ENCODE peak calls at places on chromosomes 5 and 9, in ten cellular contexts. R is thoracic aorta; Z is mammary epithelial cell; K is WERI-Rb-1; N is upper lobe of right lung; F is breast epithelium; P is RWPE2; G is neural progenitor cell; I is endothelial cell of umbilical vein; L is CD8-positive, alpha-beta memory T cell. D is an unnamed sample. For H3K36me3, the result is how much of the 10 kb centered on the place peaks cover.

GRCh38 chr9:31272456-31273295 is 1111.8 kb upstream of the ACO1 start:
- DNase-seq in K (no peak), R (no peak), G (no peak), N (no peak), F (no peak), Z (peak), P (no peak), L (no peak), I (no peak), D (peak)

GRCh38 chr5:135724475-135725065 is 109.9 kb upstream of the SLC25A48 start:
- DNase-seq in P (no peak), F (no peak), G (no peak), R (no peak), K (no peak), I (no peak), N (no peak), L (no peak), Z (no peak), D (no peak)

GRCh38 chr5:96885518-96886338 is 9.4 kb downstream of the ERAP2 start:
- DNase-seq in N (no peak), L (peak), K (no peak), P (no peak), R (no peak), F (no peak), I (no peak), G (no peak), Z (no peak), D (peak)

GRCh38 chr9:136526625-136527066 is 19.2 kb downstream of the NOTCH1 start:
- DNase-seq in P (no peak), I (no peak), R (no peak), L (no peak), K (peak), Z (no peak), G (peak), F (no peak), N (no peak), D (no peak)

GRCh38 chr5:115265220-115265619 is 2.5 kb upstream of the PGGT1B start:
- DNase-seq in R (no peak), F (no peak), N (no peak), G (no peak), Z (no peak), I (no peak), K (no peak), L (no peak), P (peak), D (no peak)

GRCh38 chr9:22921742-22922141 is 475.1 kb downstream of the DMRTA1 start:
- DNase-seq in P (no peak), G (no peak), Z (no peak), F (no peak), L (no peak), I (no peak), K (no peak), R (no peak), N (no peak), D (no peak)

GRCh38 chr5:178288373-178289368 is 56.1 kb upstream of the PHYKPL start:
- DNase-seq in N (no peak), F (no peak), P (peak), R (no peak), K (peak), L (no peak), I (no peak), G (peak), Z (peak), D (no peak)

GRCh38 chr9:132078369-132079356 is 1.0 kb downstream of the MED27 start:
- DNase-seq in L (peak), R (peak), Z (peak), K (no peak), I (peak), N (no peak), F (no peak), P (no peak), G (no peak), D (peak)

GRCh38 chr5:146048994-146049703 is 56.2 kb downstream of the PLAC8L1 start:
- DNase-seq in P (no peak), G (peak), Z (peak), L (no peak), R (no peak), I (peak), F (no peak), N (no peak), K (peak), D (peak)

GRCh38 chr5:119293202-119293829 is 62.5 kb upstream of the TNFAIP8 start:
- DNase-seq in G (no peak), L (no peak), K (no peak), I (no peak), P (no peak), F (no peak), N (no peak), Z (no peak), R (no peak), D (no peak)

GRCh38 chr9:99143661-99144060 is 38.7 kb downstream of the TGFBR1 start:
- DNase-seq in G (no peak), F (no peak), I (no peak), N (no peak), R (no peak), P (no peak), L (no peak), K (no peak), Z (peak), D (no peak)

GRCh38 chr9:130759738-130760137 is 66.2 kb downstream of the EXOSC2 start:
- DNase-seq in R (no peak), N (no peak), F (no peak), L (no peak), K (no peak), P (no peak), Z (no peak), I (no peak), G (no peak), D (no peak)

GRCh38 chr5:78518365-78519197 is 130.0 kb downstream of the LHFPL2 start:
- DNase-seq in I (peak), N (no peak), Z (peak), K (no peak), G (no peak), R (peak), F (no peak), L (no peak), P (no peak), D (peak)

GRCh38 chr9:29212590-29213373 is 1639.5 kb upstream of the C9orf72 start:
- DNase-seq in R (no peak), F (no peak), K (peak), G (peak), P (no peak), L (no peak), I (no peak), Z (peak), N (peak), D (no peak)

GRCh38 chr9:16421534-16421933 is 448.9 kb downstream of the BNC2 start:
- DNase-seq in P (no peak), R (no peak), I (no peak), L (no peak), Z (no peak), G (no peak), F (no peak), N (no peak), K (no peak), D (no peak)

GRCh38 chr5:33316773-33317172 is 124.0 kb upstream of the TARS1 start:
- DNase-seq in Z (peak), G (no peak), L (no peak), N (no peak), R (no peak), K (no peak), P (no peak), I (peak), F (no peak), D (no peak)

GRCh38 chr9:127501821-127502343 is 50.6 kb downstream of the LRSAM1 start:
- DNase-seq in Z (no peak), N (no peak), F (no peak), R (no peak), L (no peak), I (no peak), P (no peak), G (no peak), K (no peak), D (no peak)

GRCh38 chr9:127498298-127498697 is 47.0 kb downstream of the LRSAM1 start:
- DNase-seq in R (no peak), K (no peak), N (no peak), F (no peak), I (peak), P (no peak), Z (no peak), L (no peak), G (no peak), D (no peak)

GRCh38 chr9:127500399-127500798 is 49.1 kb downstream of the LRSAM1 start:
- DNase-seq in I (no peak), R (no peak), G (no peak), F (no peak), K (peak), L (no peak), N (no peak), Z (no peak), P (no peak), D (no peak)

GRCh38 chr9:127502706-127503378 is 51.5 kb downstream of the LRSAM1 start:
- DNase-seq in N (peak), I (no peak), K (no peak), F (no peak), L (no peak), Z (no peak), G (no peak), R (no peak), P (no peak), D (no peak)

DNA sequence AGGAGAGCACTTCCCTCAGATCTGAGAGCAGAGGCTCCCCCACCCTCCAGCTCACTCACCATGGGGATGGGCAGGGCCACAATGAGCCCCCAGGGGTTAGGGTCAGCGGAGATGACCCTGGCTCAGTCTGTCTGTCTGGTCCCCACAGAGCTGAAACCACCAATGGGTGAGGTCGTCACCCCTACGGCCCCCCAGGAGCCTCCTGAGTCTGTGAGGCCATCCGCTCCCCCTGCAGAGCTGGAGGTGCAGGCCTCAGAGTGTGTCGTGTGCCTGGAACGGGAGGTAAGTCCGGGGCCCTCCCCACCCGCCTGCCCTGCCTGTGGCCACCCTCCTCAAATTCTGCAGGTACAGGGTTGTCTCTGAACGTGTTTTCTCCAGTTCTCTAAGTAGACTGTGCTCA is 49.6 kb downstream of the LRSAM1 start:
- DNase-seq in Z (no peak), P (no peak), K (no peak), L (no peak), I (no peak), N (peak), F (no peak), R (no peak), G (no peak), D (no peak)
- H3K36me3 ChIP-seq in Z (under half), P (half or more), K (under half), L (under half), I (under half), N (half or more), F (under half), R (under half), G (under half), D (under half)

DNA sequence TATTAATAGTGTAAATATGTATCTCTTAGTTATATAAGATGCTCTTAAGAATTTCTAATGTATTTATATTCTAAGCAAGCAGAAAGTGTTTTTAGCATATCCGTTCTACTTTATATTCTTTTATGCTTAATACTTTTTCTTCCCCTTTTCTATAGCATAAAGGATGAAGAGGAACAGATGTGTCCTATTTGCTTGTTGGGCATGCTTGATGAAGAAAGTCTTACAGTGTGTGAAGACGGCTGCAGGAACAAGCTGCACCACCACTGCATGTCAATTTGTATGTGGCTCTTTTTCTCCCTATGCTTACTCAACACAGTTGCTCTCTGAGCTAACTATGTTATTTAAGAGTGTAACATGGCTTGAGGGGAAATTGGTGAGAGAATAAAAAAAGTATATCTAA is 37.6 kb upstream of the SETD9 start:
- DNase-seq in L (no peak), N (no peak), Z (no peak), F (no peak), K (no peak), G (no peak), P (no peak), R (no peak), I (no peak), D (no peak)
- H3K36me3 ChIP-seq in L (under half), N (half or more), Z (under half), F (under half), K (half or more), G (under half), P (half or more), R (under half), I (under half), D (under half)

GRCh38 chr5:168489059-168489458 is 2.8 kb downstream of the RARS1 start:
- DNase-seq in P (no peak), G (no peak), N (no peak), R (no peak), Z (no peak), L (no peak), K (no peak), F (no peak), I (no peak), D (no peak)

DNA sequence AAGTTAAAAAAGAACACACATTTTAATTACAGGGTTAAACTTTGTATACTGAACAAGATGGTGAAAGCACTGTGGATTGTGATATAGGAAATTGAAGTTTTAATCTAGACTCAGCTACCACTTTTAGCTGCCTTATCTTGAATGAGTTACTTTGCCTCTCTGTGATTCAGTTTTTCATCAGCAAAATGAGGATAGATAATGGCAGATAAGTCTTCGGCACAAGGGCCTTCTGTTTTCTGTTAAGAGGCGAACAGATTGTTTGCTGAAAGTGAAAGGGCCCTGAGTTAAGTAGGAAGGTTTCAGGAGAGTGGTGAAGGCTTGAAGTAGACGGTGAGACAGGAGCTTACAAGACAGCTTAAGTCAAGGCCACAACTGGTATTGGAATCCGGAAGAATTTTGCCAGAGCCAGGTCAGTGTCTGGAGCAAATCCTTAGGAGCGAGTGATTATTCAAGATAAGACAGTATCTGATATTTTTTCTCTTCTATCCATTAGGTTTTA is 7.8 kb downstream of the RARS1 start:
- DNase-seq in G (no peak), N (no peak), I (no peak), R (no peak), F (no peak), K (peak), P (no peak), Z (no peak), L (no peak), D (no peak)
- H3K36me3 ChIP-seq in G (under half), N (half or more), I (under half), R (half or more), F (under half), K (half or more), P (half or more), Z (half or more), L (under half), D (under half)

GRCh38 chr9:128257907-128258306 is 17.9 kb downstream of the GOLGA2 start:
- DNase-seq in I (no peak), Z (no peak), G (no peak), R (no peak), F (no peak), L (no peak), N (no peak), P (no peak), K (no peak), D (no peak)
- H3K36me3 ChIP-seq in I (half or more), Z (under half), G (under half), R (half or more), F (under half), L (under half), N (half or more), P (half or more), K (half or more), D (under half)

GRCh38 chr9:127249877-127250276 is 14.7 kb upstream of the GARNL3 start:
- DNase-seq in F (no peak), G (no peak), I (no peak), L (no peak), P (no peak), R (no peak), K (no peak), Z (no peak), N (no peak), D (no peak)

GRCh38 chr9:127255692-127256091 is 8.9 kb upstream of the GARNL3 start:
- DNase-seq in N (no peak), R (no peak), L (no peak), K (no peak), I (no peak), P (no peak), Z (no peak), F (no peak), G (no peak), D (no peak)

GRCh38 chr9:127253446-127253845 is 11.1 kb upstream of the GARNL3 start:
- DNase-seq in P (no peak), Z (no peak), G (peak), F (no peak), K (no peak), L (no peak), N (no peak), I (no peak), R (no peak), D (no peak)

GRCh38 chr9:127250896-127251391 is 13.6 kb upstream of the GARNL3 start:
- DNase-seq in G (no peak), K (no peak), L (no peak), F (no peak), R (no peak), Z (no peak), I (no peak), P (no peak), N (no peak), D (no peak)

DNA sequence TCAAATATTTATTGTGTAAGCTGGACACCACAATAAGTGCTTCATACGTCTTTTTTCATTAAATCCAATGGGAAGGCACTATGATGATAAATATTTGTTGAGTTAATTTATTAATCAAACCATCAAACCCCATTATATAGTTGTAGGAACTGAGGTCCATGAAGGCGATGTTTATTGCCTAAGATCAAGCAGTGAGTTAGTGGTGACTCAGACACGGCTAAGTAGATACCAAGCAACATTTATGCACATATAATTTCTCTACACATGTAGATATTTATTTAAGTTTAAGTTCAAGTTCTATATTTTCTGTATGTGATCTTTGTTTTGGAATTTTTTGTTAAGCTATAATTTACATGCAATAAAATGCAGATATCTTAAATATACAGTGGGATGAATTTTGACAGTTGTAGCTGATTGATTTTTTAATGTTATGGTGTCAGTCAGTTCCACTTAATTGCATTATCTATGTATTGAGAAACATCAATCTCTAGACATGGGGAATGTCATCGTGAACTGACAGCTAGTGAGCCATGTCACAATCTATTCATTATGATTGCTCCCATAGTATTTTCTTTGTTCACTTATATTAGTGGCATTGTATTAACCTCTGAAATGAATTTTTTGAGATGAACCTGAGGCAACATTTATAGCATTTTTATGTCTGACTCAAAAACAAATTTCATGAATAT is 12.0 kb upstream of the GARNL3 start:
- DNase-seq in P (no peak), R (no peak), L (no peak), I (no peak), G (no peak), Z (no peak), N (no peak), K (no peak), F (no peak), D (no peak)
- H3K36me3 ChIP-seq in P (under half), R (under half), L (under half), I (under half), G (under half), Z (under half), N (under half), K (half or more), F (under half), D (under half)

GRCh38 chr9:94800424-94801117 is 74.1 kb downstream of the AOPEP start:
- DNase-seq in R (no peak), P (no peak), K (no peak), N (no peak), L (no peak), I (no peak), F (no peak), G (no peak), Z (no peak), D (no peak)

GRCh38 chr9:94796687-94797086 is 70.2 kb downstream of the AOPEP start:
- DNase-seq in P (no peak), Z (no peak), R (no peak), I (peak), N (no peak), K (no peak), F (no peak), L (no peak), G (no peak), D (no peak)

GRCh38 chr9:94798668-94799067 is 72.2 kb downstream of the AOPEP start:
- DNase-seq in F (no peak), G (no peak), Z (no peak), R (no peak), L (no peak), I (no peak), N (no peak), P (no peak), K (no peak), D (no peak)

GRCh38 chr9:94799578-94800264 is 73.2 kb downstream of the AOPEP start:
- DNase-seq in L (no peak), K (no peak), R (no peak), F (no peak), P (no peak), N (no peak), Z (peak), I (peak), G (no peak), D (peak)

GRCh38 chr9:94798201-94798600 is 71.7 kb downstream of the AOPEP start:
- DNase-seq in R (no peak), K (no peak), G (no peak), L (no peak), F (no peak), Z (no peak), P (no peak), I (no peak), N (no peak), D (no peak)
- H3K36me3 ChIP-seq in R (under half), K (under half), G (under half), L (under half), F (under half), Z (under half), P (under half), I (under half), N (under half), D (under half)

GRCh38 chr9:8855046-8855445 is 1055.5 kb upstream of the DMAC1 start:
- DNase-seq in I (peak), N (no peak), G (peak), K (no peak), R (no peak), F (no peak), Z (no peak), P (no peak), L (no peak), D (peak)
- H3K36me3 ChIP-seq in I (under half), N (under half), G (under half), K (under half), R (under half), F (under half), Z (under half), P (under half), L (under half), D (under half)

DNA sequence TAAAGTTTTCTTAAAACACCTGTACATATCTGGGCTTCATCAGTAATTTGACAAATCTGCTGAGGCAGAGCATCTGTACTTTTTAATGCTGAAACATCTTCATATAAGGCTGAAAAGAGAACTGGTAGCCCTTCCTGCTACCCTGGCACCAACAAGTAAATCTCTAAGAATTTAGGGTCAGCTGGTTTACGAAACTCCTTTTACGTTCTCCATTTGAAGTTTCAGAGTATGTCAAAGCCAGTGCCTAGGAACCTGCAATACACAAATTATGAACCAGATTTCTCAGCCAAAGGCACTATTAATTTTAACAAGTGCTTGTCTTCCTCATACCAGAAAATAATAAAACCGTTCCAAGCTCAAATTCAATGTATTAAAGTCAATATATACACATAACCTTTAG is 3.8 kb downstream of the ZFAND5 start:
- DNase-seq in Z (no peak), L (no peak), N (no peak), I (no peak), P (no peak), K (no peak), R (no peak), F (no peak), G (no peak), D (no peak)
- H3K36me3 ChIP-seq in Z (under half), L (under half), N (half or more), I (under half), P (half or more), K (half or more), R (under half), F (under half), G (under half), D (under half)

D was measured in kidney epithelial cell.